ENCODE peak calls at places on chromosomes 3 and 15, in six cellular contexts. One of them, this sample, is unnamed.

GRCh38 chr3:79724206-79724605 is 43.6 kb downstream of the ROBO1 start:
- DNase-seq in heart right ventricle: no peak
- DNase-seq in uterus: no peak
- DNase-seq in adrenal gland: no peak
- DNase-seq in lower leg skin: no peak
- DNase-seq in aorta: no peak
- DNase-seq in this sample: no peak

GRCh38 chr3:31533169-31533870 is 595 bp downstream of the STT3B start:
- DNase-seq in heart right ventricle: peak
- DNase-seq in uterus: peak
- DNase-seq in adrenal gland: peak
- DNase-seq in lower leg skin: peak
- DNase-seq in aorta: peak
- DNase-seq in this sample: peak

GRCh38 chr3:131033480-131034080 is 6.9 kb downstream of the NEK11 start:
- DNase-seq in heart right ventricle: no peak
- DNase-seq in uterus: no peak
- DNase-seq in adrenal gland: no peak
- DNase-seq in lower leg skin: no peak
- DNase-seq in aorta: no peak
- DNase-seq in this sample: no peak

GRCh38 chr3:196111939-196112386 is 30.1 kb upstream of the TFRC start:
- DNase-seq in heart right ventricle: no peak
- DNase-seq in uterus: no peak
- DNase-seq in adrenal gland: no peak
- DNase-seq in lower leg skin: no peak
- DNase-seq in aorta: no peak
- DNase-seq in this sample: no peak

GRCh38 chr15:64155802-64156651 is 4.5 kb downstream of the SNX22 start:
- DNase-seq in heart right ventricle: no peak
- DNase-seq in uterus: no peak
- DNase-seq in adrenal gland: peak
- DNase-seq in lower leg skin: no peak
- DNase-seq in aorta: no peak
- DNase-seq in this sample: no peak

GRCh38 chr15:96978937-96979473 is 648.5 kb downstream of the NR2F2 start:
- DNase-seq in heart right ventricle: no peak
- DNase-seq in uterus: no peak
- DNase-seq in adrenal gland: no peak
- DNase-seq in lower leg skin: no peak
- DNase-seq in aorta: no peak
- DNase-seq in this sample: no peak

GRCh38 chr3:48405971-48406370 is 23.9 kb downstream of the PLXNB1 start:
- DNase-seq in heart right ventricle: no peak
- DNase-seq in uterus: no peak
- DNase-seq in adrenal gland: no peak
- DNase-seq in lower leg skin: peak
- DNase-seq in aorta: no peak
- DNase-seq in this sample: no peak

GRCh38 chr3:66971891-66972551 is 26.1 kb upstream of the KBTBD8 start:
- DNase-seq in heart right ventricle: peak
- DNase-seq in uterus: peak
- DNase-seq in adrenal gland: peak
- DNase-seq in lower leg skin: peak
- DNase-seq in aorta: peak
- DNase-seq in this sample: peak

GRCh38 chr15:100060276-100060926 is 281.4 kb downstream of the ADAMTS17 start:
- DNase-seq in heart right ventricle: no peak
- DNase-seq in uterus: no peak
- DNase-seq in adrenal gland: no peak
- DNase-seq in lower leg skin: no peak
- DNase-seq in aorta: no peak
- DNase-seq in this sample: no peak

GRCh38 chr15:28271697-28272250 is 50.2 kb downstream of the HERC2 start:
- DNase-seq in heart right ventricle: no peak
- DNase-seq in uterus: no peak
- DNase-seq in adrenal gland: no peak
- DNase-seq in lower leg skin: no peak
- DNase-seq in aorta: no peak
- DNase-seq in this sample: no peak

GRCh38 chr3:128267541-128267940 is 114.3 kb downstream of the EEFSEC start:
- DNase-seq in heart right ventricle: no peak
- DNase-seq in uterus: no peak
- DNase-seq in adrenal gland: no peak
- DNase-seq in lower leg skin: no peak
- DNase-seq in aorta: no peak
- DNase-seq in this sample: no peak

GRCh38 chr3:48686538-48687219 is 964 bp upstream of the NCKIPSD start:
- DNase-seq in heart right ventricle: no peak
- DNase-seq in uterus: no peak
- DNase-seq in adrenal gland: no peak
- DNase-seq in lower leg skin: no peak
- DNase-seq in aorta: no peak
- DNase-seq in this sample: no peak

GRCh38 chr3:30161370-30161769 is 445.0 kb upstream of the TGFBR2 start:
- DNase-seq in heart right ventricle: no peak
- DNase-seq in uterus: peak
- DNase-seq in adrenal gland: peak
- DNase-seq in lower leg skin: peak
- DNase-seq in aorta: no peak
- DNase-seq in this sample: no peak

GRCh38 chr3:27659279-27660021 is 62.7 kb downstream of the EOMES start:
- DNase-seq in heart right ventricle: peak
- DNase-seq in uterus: peak
- DNase-seq in adrenal gland: peak
- DNase-seq in lower leg skin: no peak
- DNase-seq in aorta: peak
- DNase-seq in this sample: peak

GRCh38 chr15:100759698-100760356 is 119.8 kb upstream of the ALDH1A3 start:
- DNase-seq in heart right ventricle: no peak
- DNase-seq in uterus: no peak
- DNase-seq in adrenal gland: peak
- DNase-seq in lower leg skin: no peak
- DNase-seq in aorta: no peak
- DNase-seq in this sample: no peak

GRCh38 chr15:41827290-41827879 is 507 bp upstream of the JMJD7 start:
- DNase-seq in heart right ventricle: no peak
- DNase-seq in uterus: no peak
- DNase-seq in adrenal gland: no peak
- DNase-seq in lower leg skin: no peak
- DNase-seq in aorta: peak
- DNase-seq in this sample: no peak

GRCh38 chr3:119630119-119630518 is 30.3 kb downstream of the POPDC2 start:
- DNase-seq in heart right ventricle: no peak
- DNase-seq in uterus: no peak
- DNase-seq in adrenal gland: no peak
- DNase-seq in lower leg skin: no peak
- DNase-seq in aorta: no peak
- DNase-seq in this sample: no peak

GRCh38 chr3:182027366-182027765 is 315.6 kb downstream of the SOX2 start:
- DNase-seq in heart right ventricle: no peak
- DNase-seq in uterus: no peak
- DNase-seq in adrenal gland: no peak
- DNase-seq in lower leg skin: no peak
- DNase-seq in aorta: no peak
- DNase-seq in this sample: no peak

GRCh38 chr15:63603516-63603915 is 6.3 kb downstream of the FBXL22 start:
- DNase-seq in heart right ventricle: no peak
- DNase-seq in uterus: no peak
- DNase-seq in adrenal gland: no peak
- DNase-seq in lower leg skin: no peak
- DNase-seq in aorta: no peak
- DNase-seq in this sample: no peak

GRCh38 chr15:48336940-48337339 is 5.7 kb downstream of the DUT start:
- DNase-seq in heart right ventricle: no peak
- DNase-seq in uterus: no peak
- DNase-seq in adrenal gland: no peak
- DNase-seq in lower leg skin: no peak
- DNase-seq in aorta: no peak
- DNase-seq in this sample: no peak

GRCh38 chr3:131796558-131796957 is 238.3 kb downstream of the CPNE4 start:
- DNase-seq in heart right ventricle: no peak
- DNase-seq in uterus: no peak
- DNase-seq in adrenal gland: no peak
- DNase-seq in lower leg skin: no peak
- DNase-seq in aorta: no peak
- DNase-seq in this sample: no peak

GRCh38 chr3:77707271-77707670 is 667.4 kb downstream of the ROBO2 start:
- DNase-seq in heart right ventricle: no peak
- DNase-seq in uterus: no peak
- DNase-seq in adrenal gland: no peak
- DNase-seq in lower leg skin: no peak
- DNase-seq in aorta: no peak
- DNase-seq in this sample: no peak

GRCh38 chr15:35129361-35129760 is 44.3 kb upstream of the NANOGP8 start:
- DNase-seq in heart right ventricle: no peak
- DNase-seq in uterus: no peak
- DNase-seq in adrenal gland: no peak
- DNase-seq in lower leg skin: no peak
- DNase-seq in aorta: no peak
- DNase-seq in this sample: no peak

GRCh38 chr3:134796313-134797079 is 1.4 kb downstream of the EPHB1 start:
- DNase-seq in heart right ventricle: peak
- DNase-seq in uterus: no peak
- DNase-seq in adrenal gland: no peak
- DNase-seq in lower leg skin: no peak
- DNase-seq in aorta: no peak
- DNase-seq in this sample: no peak

GRCh38 chr3:187473778-187474406 is 105.7 kb downstream of the RTP4 start:
- DNase-seq in heart right ventricle: no peak
- DNase-seq in uterus: no peak
- DNase-seq in adrenal gland: no peak
- DNase-seq in lower leg skin: no peak
- DNase-seq in aorta: no peak
- DNase-seq in this sample: no peak

GRCh38 chr3:181729071-181729915 is 17.6 kb downstream of the SOX2 start:
- DNase-seq in heart right ventricle: no peak
- DNase-seq in uterus: no peak
- DNase-seq in adrenal gland: no peak
- DNase-seq in lower leg skin: no peak
- DNase-seq in aorta: no peak
- DNase-seq in this sample: no peak

GRCh38 chr3:29241855-29242254 is 39.0 kb upstream of the RBMS3 start:
- DNase-seq in heart right ventricle: no peak
- DNase-seq in uterus: no peak
- DNase-seq in adrenal gland: no peak
- DNase-seq in lower leg skin: no peak
- DNase-seq in aorta: no peak
- DNase-seq in this sample: no peak

GRCh38 chr15:60000824-60001641 is 3.1 kb upstream of the FOXB1 start:
- DNase-seq in heart right ventricle: no peak
- DNase-seq in uterus: no peak
- DNase-seq in adrenal gland: no peak
- DNase-seq in lower leg skin: no peak
- DNase-seq in aorta: no peak
- DNase-seq in this sample: no peak

GRCh38 chr15:60001642-60002527 is 2.2 kb upstream of the FOXB1 start:
- DNase-seq in heart right ventricle: no peak
- DNase-seq in uterus: no peak
- DNase-seq in adrenal gland: no peak
- DNase-seq in lower leg skin: no peak
- DNase-seq in aorta: no peak
- DNase-seq in this sample: no peak

GRCh38 chr15:60003243-60004018 is 680 bp upstream of the FOXB1 start:
- DNase-seq in heart right ventricle: no peak
- DNase-seq in uterus: no peak
- DNase-seq in adrenal gland: no peak
- DNase-seq in lower leg skin: no peak
- DNase-seq in aorta: no peak
- DNase-seq in this sample: no peak

GRCh38 chr15:60004019-60004845 is at the start of gene FOXB1:
- DNase-seq in heart right ventricle: no peak
- DNase-seq in uterus: no peak
- DNase-seq in adrenal gland: no peak
- DNase-seq in lower leg skin: no peak
- DNase-seq in aorta: no peak
- DNase-seq in this sample: no peak

GRCh38 chr15:60002528-60003218 is 1.4 kb upstream of the FOXB1 start:
- DNase-seq in heart right ventricle: no peak
- DNase-seq in uterus: no peak
- DNase-seq in adrenal gland: no peak
- DNase-seq in lower leg skin: no peak
- DNase-seq in aorta: no peak
- DNase-seq in this sample: no peak
- H3K4me3 ChIP-seq in heart right ventricle: no peak
- H3K4me3 ChIP-seq in uterus: no peak
- H3K4me3 ChIP-seq in adrenal gland: no peak
- H3K4me3 ChIP-seq in lower leg skin: no peak
- H3K4me3 ChIP-seq in aorta: no peak
- H3K4me3 ChIP-seq in this sample: no peak

GRCh38 chr3:157499342-157499963 is 3.8 kb downstream of the VEPH1 start:
- DNase-seq in heart right ventricle: peak
- DNase-seq in uterus: no peak
- DNase-seq in adrenal gland: peak
- DNase-seq in lower leg skin: peak
- DNase-seq in aorta: no peak
- DNase-seq in this sample: peak
- H3K4me3 ChIP-seq in heart right ventricle: no peak
- H3K4me3 ChIP-seq in uterus: no peak
- H3K4me3 ChIP-seq in adrenal gland: no peak
- H3K4me3 ChIP-seq in lower leg skin: no peak
- H3K4me3 ChIP-seq in aorta: peak
- H3K4me3 ChIP-seq in this sample: peak

GRCh38 chr3:137769321-137770065 is 5.4 kb downstream of the SOX14 start:
- DNase-seq in heart right ventricle: no peak
- DNase-seq in uterus: no peak
- DNase-seq in adrenal gland: no peak
- DNase-seq in lower leg skin: no peak
- DNase-seq in aorta: no peak
- DNase-seq in this sample: no peak
- H3K4me3 ChIP-seq in heart right ventricle: no peak
- H3K4me3 ChIP-seq in uterus: no peak
- H3K4me3 ChIP-seq in adrenal gland: no peak
- H3K4me3 ChIP-seq in lower leg skin: no peak
- H3K4me3 ChIP-seq in aorta: no peak
- H3K4me3 ChIP-seq in this sample: no peak

GRCh38 chr3:39809995-39810595 is 686 bp downstream of the MYRIP start:
- DNase-seq in heart right ventricle: peak
- DNase-seq in uterus: no peak
- DNase-seq in adrenal gland: no peak
- DNase-seq in lower leg skin: no peak
- DNase-seq in aorta: no peak
- DNase-seq in this sample: peak
- H3K4me3 ChIP-seq in heart right ventricle: peak
- H3K4me3 ChIP-seq in uterus: peak
- H3K4me3 ChIP-seq in adrenal gland: no peak
- H3K4me3 ChIP-seq in lower leg skin: peak
- H3K4me3 ChIP-seq in aorta: peak
- H3K4me3 ChIP-seq in this sample: peak

This sample was measured in psoas muscle.